ENCODE peak calls at places on chromosomes 11 and 22, in ten cellular contexts. Q is tibial nerve, H is stomach, Y is cardiac muscle cell, C is small intestine, U is K562, O is prostate gland, J is A673, M is lung, Z is pancreas. E is an unnamed sample. For H3K4me1, the result is how much of the 10 kb centered on the place peaks cover.

GRCh38 chr11:110251837-110252236 is 44.6 kb downstream of the RDX start:
- DNase-seq in C (peak), U (no peak), Q (no peak), J (peak), Z (peak), Y (no peak), M (no peak), H (peak), O (no peak), E (peak)

GRCh38 chr22:43911351-43911750 is 12.3 kb upstream of the PNPLA3 start:
- DNase-seq in Y (no peak), Q (no peak), Z (no peak), O (no peak), C (no peak), H (no peak), M (no peak), U (no peak), J (no peak), E (no peak)

GRCh38 chr22:44329179-44329796 is 16.5 kb upstream of the SHISAL1 start:
- DNase-seq in J (peak), Y (no peak), O (no peak), Z (no peak), H (no peak), M (no peak), C (no peak), Q (no peak), U (no peak), E (peak)

GRCh38 chr11:125451400-125452124 is 44.5 kb downstream of the FEZ1 start:
- DNase-seq in M (no peak), Q (peak), Y (peak), U (peak), J (peak), H (peak), O (no peak), Z (peak), C (no peak), E (no peak)

GRCh38 chr11:1335811-1336761 is 26.7 kb upstream of the TOLLIP start:
- DNase-seq in O (peak), Y (peak), C (peak), H (peak), M (peak), Q (peak), Z (peak), J (peak), U (peak), E (peak)

GRCh38 chr22:22184277-22184807 is 60.2 kb upstream of the VPREB1 start:
- DNase-seq in Z (no peak), Y (no peak), J (no peak), Q (no peak), M (no peak), H (no peak), C (no peak), O (no peak), U (no peak), E (no peak)

GRCh38 chr11:64285885-64286800 is 495 bp downstream of the GPR137 start:
- DNase-seq in U (no peak), Y (no peak), Z (peak), O (no peak), J (no peak), C (no peak), Q (no peak), M (no peak), H (no peak), E (no peak)

GRCh38 chr11:20342347-20343279 is 20.9 kb upstream of the HTATIP2 start:
- DNase-seq in M (no peak), J (peak), Y (peak), U (no peak), Q (no peak), O (no peak), Z (no peak), C (no peak), H (no peak), E (no peak)

GRCh38 chr22:47570300-47570685 is 807.8 kb downstream of the TBC1D22A start:
- DNase-seq in Q (no peak), U (no peak), O (no peak), Y (no peak), H (no peak), M (no peak), C (no peak), Z (no peak), J (no peak), E (no peak)

GRCh38 chr11:85941380-85941973 is 86.3 kb downstream of the CCDC83 start:
- DNase-seq in U (peak), M (peak), J (peak), H (peak), C (peak), Q (peak), Y (peak), Z (no peak), O (peak), E (peak)

GRCh38 chr11:57444362-57445074 is 15.8 kb upstream of the RTN4RL2 start:
- DNase-seq in H (no peak), O (no peak), Z (no peak), M (no peak), U (peak), C (no peak), Q (no peak), Y (no peak), J (no peak), E (peak)

GRCh38 chr11:108693852-108694251 is 29.0 kb downstream of the DDX10 start:
- DNase-seq in H (no peak), Q (no peak), C (no peak), O (no peak), U (no peak), Y (no peak), J (no peak), M (no peak), Z (no peak), E (no peak)

GRCh38 chr22:45470871-45471270 is 31.8 kb upstream of the FBLN1 start:
- DNase-seq in O (no peak), Z (no peak), Q (no peak), U (no peak), H (no peak), J (no peak), Y (no peak), M (no peak), C (no peak), E (no peak)
- H3K27ac ChIP-seq in O (peak), Z (no peak), Q (peak), U (no peak), H (no peak), J (no peak), Y (no peak), M (no peak), C (no peak), E (peak)

GRCh38 chr22:41491379-41492100 is 22.6 kb downstream of the ACO2 start:
- DNase-seq in C (no peak), Z (no peak), Y (no peak), M (no peak), H (no peak), Q (no peak), J (peak), U (no peak), O (no peak), E (no peak)
- H3K4me1 ChIP-seq in C (under half), Z (under half), Y (under half), M (under half), H (half or more), Q (under half), J (under half), U (under half), O (under half), E (under half)

DNA sequence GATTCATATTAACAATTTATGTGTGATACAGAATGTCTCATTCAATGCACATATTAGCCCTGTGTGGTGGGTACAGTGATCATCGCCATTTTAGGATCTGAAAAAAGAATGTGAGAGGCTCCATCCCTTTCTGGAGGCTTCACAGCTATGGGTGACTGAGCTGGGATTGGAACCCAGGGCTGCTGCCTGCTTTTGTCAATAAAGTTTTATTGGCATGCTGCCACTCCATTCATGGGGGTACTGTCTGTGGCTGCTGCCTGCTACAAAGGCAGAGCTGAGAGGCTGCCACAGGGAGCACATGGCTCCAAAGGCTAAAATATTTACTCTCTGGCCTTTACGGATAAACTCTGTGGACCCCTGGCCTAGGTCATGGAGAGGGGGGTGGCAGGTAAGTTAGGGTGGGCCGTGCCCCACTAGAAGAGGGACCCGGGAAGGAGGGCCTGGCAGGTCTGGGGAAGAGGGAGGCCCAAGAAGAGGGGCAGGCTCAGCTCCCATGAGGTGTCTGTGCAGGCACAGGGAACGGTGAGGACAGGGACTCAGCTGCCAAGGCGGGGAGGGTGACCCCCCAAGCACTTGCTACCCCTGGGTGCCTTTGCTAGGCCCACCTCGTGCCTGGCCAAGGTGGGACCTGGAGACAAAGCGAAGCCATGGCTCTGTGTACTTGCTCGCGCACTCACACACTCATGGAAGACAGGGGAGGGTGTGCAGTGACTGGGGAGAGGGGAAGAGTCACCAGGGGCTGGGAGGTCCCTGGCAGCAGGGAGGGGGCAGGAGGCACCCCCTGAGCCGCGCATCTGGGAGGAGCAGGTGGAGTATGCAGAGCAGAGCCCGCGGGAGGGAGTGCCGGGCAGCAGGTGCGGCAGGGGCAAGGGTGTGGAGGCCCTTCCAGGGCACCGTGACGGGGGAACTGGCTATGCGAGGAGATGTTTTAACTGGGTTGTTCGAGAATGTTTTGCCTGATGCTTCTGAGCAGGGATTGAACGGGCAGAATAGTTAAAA is 335.3 kb downstream of the CTTN start:
- DNase-seq in Y (no peak), H (no peak), M (no peak), O (no peak), Z (no peak), U (no peak), J (no peak), Q (no peak), C (no peak), E (no peak)
- H3K27ac ChIP-seq in Y (no peak), H (no peak), M (no peak), O (no peak), Z (no peak), U (no peak), J (no peak), Q (no peak), C (no peak), E (no peak)

DNA sequence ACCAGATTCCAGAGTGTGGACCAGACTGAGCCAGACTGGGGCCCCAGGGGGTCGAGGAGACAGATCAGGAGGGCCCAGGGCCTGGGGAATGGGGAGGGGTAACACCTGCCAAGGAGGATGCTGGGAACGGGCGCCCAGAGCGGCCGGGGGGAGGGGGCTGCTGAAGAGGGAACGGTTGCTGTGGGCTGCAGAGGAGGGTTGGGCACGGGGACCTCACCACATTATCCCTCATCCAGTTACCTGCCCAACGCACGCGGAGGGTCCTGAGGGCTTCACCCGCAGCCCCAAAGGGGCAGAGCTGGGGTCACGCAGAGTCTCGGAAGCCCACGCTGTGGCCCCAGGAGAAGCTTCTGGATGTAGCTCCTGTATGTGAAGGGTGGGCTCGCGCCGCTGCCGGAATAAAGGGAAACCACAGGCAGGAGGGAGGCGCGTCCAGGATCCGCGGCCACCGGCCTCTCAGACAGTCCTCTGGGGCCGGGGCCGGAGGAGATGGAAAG is 927 bp upstream of the SELENOO start:
- DNase-seq in O (no peak), Z (peak), Y (peak), J (peak), U (no peak), H (peak), Q (no peak), M (no peak), C (no peak), E (no peak)
- H3K4me1 ChIP-seq in O (under half), Z (under half), Y (under half), J (under half), U (under half), H (under half), Q (under half), M (under half), C (under half), E (under half)

GRCh38 chr22:30027169-30027568 is 53.1 kb upstream of the HORMAD2 start:
- DNase-seq in H (peak), C (peak), O (no peak), Z (no peak), J (no peak), Y (no peak), M (no peak), U (no peak), Q (no peak), E (no peak)

GRCh38 chr22:30026751-30027150 is 53.5 kb upstream of the HORMAD2 start:
- DNase-seq in O (no peak), Y (peak), M (no peak), U (no peak), C (no peak), Z (no peak), H (no peak), Q (no peak), J (no peak), E (no peak)

GRCh38 chr22:30029512-30029911 is 50.8 kb upstream of the HORMAD2 start:
- DNase-seq in Q (no peak), O (no peak), C (no peak), H (no peak), M (no peak), U (no peak), Y (no peak), J (no peak), Z (no peak), E (no peak)

GRCh38 chr22:30028731-30029130 is 51.5 kb upstream of the HORMAD2 start:
- DNase-seq in C (no peak), Q (no peak), H (no peak), M (no peak), J (no peak), Z (no peak), Y (no peak), U (no peak), O (no peak), E (no peak)

GRCh38 chr22:30027791-30028190 is 52.5 kb upstream of the HORMAD2 start:
- DNase-seq in Q (no peak), U (no peak), M (no peak), J (no peak), Z (no peak), Y (no peak), H (peak), C (peak), O (no peak), E (no peak)
- H3K27ac ChIP-seq in Q (peak), U (no peak), M (no peak), J (no peak), Z (no peak), Y (no peak), H (peak), C (no peak), O (no peak), E (no peak)

GRCh38 chr11:78354741-78355705 is 62.6 kb downstream of the GAB2 start:
- DNase-seq in Z (no peak), O (no peak), H (no peak), Q (no peak), J (peak), M (peak), C (no peak), U (no peak), Y (no peak), E (no peak)
- H3K4me1 ChIP-seq in Z (under half), O (under half), H (half or more), Q (under half), J (half or more), M (under half), C (under half), U (under half), Y (under half), E (under half)

DNA sequence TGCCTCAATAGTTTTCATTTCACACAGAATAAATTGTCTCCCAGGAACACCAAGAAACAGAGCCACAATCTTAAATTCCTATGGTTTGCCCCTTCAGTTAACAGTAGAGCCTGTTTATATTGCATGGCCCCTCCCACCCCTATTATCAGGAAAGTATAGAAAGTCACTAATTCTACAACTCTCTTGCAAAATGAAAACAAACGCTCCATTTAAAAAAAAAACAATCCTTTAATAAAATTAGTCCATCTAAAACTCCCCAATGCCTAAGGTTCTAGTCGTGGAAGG is 8.0 kb downstream of the DPAGT1 start:
- DNase-seq in H (no peak), Z (no peak), C (no peak), U (no peak), Y (no peak), O (no peak), M (no peak), Q (no peak), J (no peak), E (no peak)
- H3K27ac ChIP-seq in H (peak), Z (peak), C (peak), U (peak), Y (peak), O (peak), M (no peak), Q (peak), J (peak), E (peak)

E was measured in PC-9.